ENCODE peak calls at places on chromosomes 5 and 9, in seven cellular contexts. One of them, this sample, is unnamed.
A peak's percentile ranks its signal among the peaks of the same experiment; 100 is the strongest.

GRCh38 chr9:132982508-132982907 is 4.0 kb downstream of the GFI1B start:
- DNase-seq in hypothalamus: no peak
- DNase-seq in EL: no peak
- DNase-seq in NCI-H2029: no peak
- DNase-seq in activated effector memory CD4-positive, alpha-beta T cell treated with Interleukin-2 at 50 U/mL for 16 hours: no peak
- DNase-seq in HS-27A: no peak
- DNase-seq in A172: no peak
- DNase-seq in this sample: no peak

GRCh38 chr9:34717996-34718614 is 8.2 kb upstream of the CCL21 start:
- DNase-seq in hypothalamus: no peak
- DNase-seq in EL: peak; percentile 14
- DNase-seq in NCI-H2029: no peak
- DNase-seq in activated effector memory CD4-positive, alpha-beta T cell treated with Interleukin-2 at 50 U/mL for 16 hours: no peak
- DNase-seq in HS-27A: no peak
- DNase-seq in A172: no peak
- DNase-seq in this sample: no peak

GRCh38 chr5:53430618-53431252 is 49.7 kb upstream of the FST start:
- DNase-seq in hypothalamus: no peak
- DNase-seq in EL: peak; percentile 80
- DNase-seq in NCI-H2029: no peak
- DNase-seq in activated effector memory CD4-positive, alpha-beta T cell treated with Interleukin-2 at 50 U/mL for 16 hours: no peak
- DNase-seq in HS-27A: no peak
- DNase-seq in A172: peak; percentile 77
- DNase-seq in this sample: peak; percentile 76

GRCh38 chr9:24590432-24590831 is 44.7 kb upstream of the IZUMO3 start:
- DNase-seq in hypothalamus: no peak
- DNase-seq in EL: no peak
- DNase-seq in NCI-H2029: no peak
- DNase-seq in activated effector memory CD4-positive, alpha-beta T cell treated with Interleukin-2 at 50 U/mL for 16 hours: no peak
- DNase-seq in HS-27A: no peak
- DNase-seq in A172: no peak
- DNase-seq in this sample: peak; percentile 87

GRCh38 chr5:147450596-147450995 is 59.3 kb downstream of the DPYSL3 start:
- DNase-seq in hypothalamus: no peak
- DNase-seq in EL: no peak
- DNase-seq in NCI-H2029: no peak
- DNase-seq in activated effector memory CD4-positive, alpha-beta T cell treated with Interleukin-2 at 50 U/mL for 16 hours: no peak
- DNase-seq in HS-27A: no peak
- DNase-seq in A172: no peak
- DNase-seq in this sample: no peak

GRCh38 chr9:35618854-35619799 is 914 bp upstream of the CD72 start:
- DNase-seq in hypothalamus: no peak
- DNase-seq in EL: no peak
- DNase-seq in NCI-H2029: no peak
- DNase-seq in activated effector memory CD4-positive, alpha-beta T cell treated with Interleukin-2 at 50 U/mL for 16 hours: peak; percentile 18
- DNase-seq in HS-27A: no peak
- DNase-seq in A172: no peak
- DNase-seq in this sample: no peak

GRCh38 chr9:128169492-128169891 is 9.4 kb downstream of the BBLN start:
- DNase-seq in hypothalamus: no peak
- DNase-seq in EL: no peak
- DNase-seq in NCI-H2029: no peak
- DNase-seq in activated effector memory CD4-positive, alpha-beta T cell treated with Interleukin-2 at 50 U/mL for 16 hours: no peak
- DNase-seq in HS-27A: no peak
- DNase-seq in A172: no peak
- DNase-seq in this sample: no peak

GRCh38 chr5:15695171-15695676 is 195.2 kb downstream of the FBXL7 start:
- DNase-seq in hypothalamus: no peak
- DNase-seq in EL: peak; percentile 73
- DNase-seq in NCI-H2029: no peak
- DNase-seq in activated effector memory CD4-positive, alpha-beta T cell treated with Interleukin-2 at 50 U/mL for 16 hours: no peak
- DNase-seq in HS-27A: no peak
- DNase-seq in A172: peak; percentile 46
- DNase-seq in this sample: peak; percentile 28

GRCh38 chr5:78594014-78594413 is 54.6 kb downstream of the LHFPL2 start:
- DNase-seq in hypothalamus: no peak
- DNase-seq in EL: no peak
- DNase-seq in NCI-H2029: no peak
- DNase-seq in activated effector memory CD4-positive, alpha-beta T cell treated with Interleukin-2 at 50 U/mL for 16 hours: no peak
- DNase-seq in HS-27A: no peak
- DNase-seq in A172: no peak
- DNase-seq in this sample: no peak

GRCh38 chr5:108919591-108920326 is 172.1 kb downstream of the FER start:
- DNase-seq in hypothalamus: no peak
- DNase-seq in EL: no peak
- DNase-seq in NCI-H2029: no peak
- DNase-seq in activated effector memory CD4-positive, alpha-beta T cell treated with Interleukin-2 at 50 U/mL for 16 hours: no peak
- DNase-seq in HS-27A: no peak
- DNase-seq in A172: no peak
- DNase-seq in this sample: no peak

GRCh38 chr5:34854459-34855174 is 15.7 kb downstream of the TTC23L start:
- DNase-seq in hypothalamus: no peak
- DNase-seq in EL: no peak
- DNase-seq in NCI-H2029: peak; percentile 89
- DNase-seq in activated effector memory CD4-positive, alpha-beta T cell treated with Interleukin-2 at 50 U/mL for 16 hours: no peak
- DNase-seq in HS-27A: no peak
- DNase-seq in A172: no peak
- DNase-seq in this sample: no peak

GRCh38 chr5:171927345-171927941 is 79.0 kb downstream of the FBXW11 start:
- DNase-seq in hypothalamus: no peak
- DNase-seq in EL: no peak
- DNase-seq in NCI-H2029: no peak
- DNase-seq in activated effector memory CD4-positive, alpha-beta T cell treated with Interleukin-2 at 50 U/mL for 16 hours: no peak
- DNase-seq in HS-27A: no peak
- DNase-seq in A172: no peak
- DNase-seq in this sample: no peak

GRCh38 chr9:80158150-80158549 is 586.4 kb downstream of the TLE4 start:
- DNase-seq in hypothalamus: no peak
- DNase-seq in EL: no peak
- DNase-seq in NCI-H2029: no peak
- DNase-seq in activated effector memory CD4-positive, alpha-beta T cell treated with Interleukin-2 at 50 U/mL for 16 hours: no peak
- DNase-seq in HS-27A: no peak
- DNase-seq in A172: no peak
- DNase-seq in this sample: peak; percentile 12

GRCh38 chr9:69380811-69381210 is 55.8 kb downstream of the ENTREP1 start:
- DNase-seq in hypothalamus: no peak
- DNase-seq in EL: peak; percentile 48
- DNase-seq in NCI-H2029: no peak
- DNase-seq in activated effector memory CD4-positive, alpha-beta T cell treated with Interleukin-2 at 50 U/mL for 16 hours: no peak
- DNase-seq in HS-27A: no peak
- DNase-seq in A172: peak; percentile 46
- DNase-seq in this sample: peak; percentile 53

GRCh38 chr5:43066231-43066798 is 26.2 kb upstream of the ANXA2R start:
- DNase-seq in hypothalamus: peak; percentile 75
- DNase-seq in EL: peak; percentile 68
- DNase-seq in NCI-H2029: peak; percentile 47
- DNase-seq in activated effector memory CD4-positive, alpha-beta T cell treated with Interleukin-2 at 50 U/mL for 16 hours: peak; percentile 63
- DNase-seq in HS-27A: peak; percentile 64
- DNase-seq in A172: no peak
- DNase-seq in this sample: peak; percentile 71

GRCh38 chr5:10586008-10586407 is 22.1 kb downstream of the ANKRD33B start:
- DNase-seq in hypothalamus: no peak
- DNase-seq in EL: no peak
- DNase-seq in NCI-H2029: no peak
- DNase-seq in activated effector memory CD4-positive, alpha-beta T cell treated with Interleukin-2 at 50 U/mL for 16 hours: no peak
- DNase-seq in HS-27A: no peak
- DNase-seq in A172: no peak
- DNase-seq in this sample: no peak

GRCh38 chr9:35954942-35955546 is 2.9 kb downstream of the OR2S2 start:
- DNase-seq in hypothalamus: no peak
- DNase-seq in EL: peak; percentile 76
- DNase-seq in NCI-H2029: peak; percentile 56
- DNase-seq in activated effector memory CD4-positive, alpha-beta T cell treated with Interleukin-2 at 50 U/mL for 16 hours: peak; percentile 19
- DNase-seq in HS-27A: no peak
- DNase-seq in A172: peak; percentile 68
- DNase-seq in this sample: peak; percentile 81

GRCh38 chr9:77475641-77476473 is 172.3 kb downstream of the GNA14 start:
- DNase-seq in hypothalamus: no peak
- DNase-seq in EL: peak; percentile 71
- DNase-seq in NCI-H2029: peak; percentile 70
- DNase-seq in activated effector memory CD4-positive, alpha-beta T cell treated with Interleukin-2 at 50 U/mL for 16 hours: peak; percentile 8
- DNase-seq in HS-27A: no peak
- DNase-seq in A172: peak; percentile 57
- DNase-seq in this sample: no peak

GRCh38 chr5:177473461-177473991 is at the start of gene DBN1:
- DNase-seq in hypothalamus: no peak
- DNase-seq in EL: peak; percentile 64
- DNase-seq in NCI-H2029: peak; percentile 65
- DNase-seq in activated effector memory CD4-positive, alpha-beta T cell treated with Interleukin-2 at 50 U/mL for 16 hours: no peak
- DNase-seq in HS-27A: no peak
- DNase-seq in A172: peak; percentile 51
- DNase-seq in this sample: no peak

GRCh38 chr9:34171753-34172535 is 6.9 kb upstream of the UBAP1 start:
- DNase-seq in hypothalamus: no peak
- DNase-seq in EL: no peak
- DNase-seq in NCI-H2029: no peak
- DNase-seq in activated effector memory CD4-positive, alpha-beta T cell treated with Interleukin-2 at 50 U/mL for 16 hours: peak; percentile 31
- DNase-seq in HS-27A: no peak
- DNase-seq in A172: no peak
- DNase-seq in this sample: no peak

GRCh38 chr5:10655041-10655685 is 91.3 kb downstream of the ANKRD33B start:
- DNase-seq in hypothalamus: no peak
- DNase-seq in EL: no peak
- DNase-seq in NCI-H2029: no peak
- DNase-seq in activated effector memory CD4-positive, alpha-beta T cell treated with Interleukin-2 at 50 U/mL for 16 hours: no peak
- DNase-seq in HS-27A: no peak
- DNase-seq in A172: no peak
- DNase-seq in this sample: peak; percentile 70

GRCh38 chr5:29811914-29812679 is 1381.4 kb upstream of the CDH6 start:
- DNase-seq in hypothalamus: no peak
- DNase-seq in EL: no peak
- DNase-seq in NCI-H2029: no peak
- DNase-seq in activated effector memory CD4-positive, alpha-beta T cell treated with Interleukin-2 at 50 U/mL for 16 hours: no peak
- DNase-seq in HS-27A: no peak
- DNase-seq in A172: peak; percentile 40
- DNase-seq in this sample: no peak

GRCh38 chr5:137492321-137492720 is 6.8 kb downstream of the SPOCK1 start:
- DNase-seq in hypothalamus: no peak
- DNase-seq in EL: peak; percentile 69
- DNase-seq in NCI-H2029: no peak
- DNase-seq in activated effector memory CD4-positive, alpha-beta T cell treated with Interleukin-2 at 50 U/mL for 16 hours: no peak
- DNase-seq in HS-27A: no peak
- DNase-seq in A172: no peak
- DNase-seq in this sample: no peak

GRCh38 chr9:130305381-130305780 is 39.8 kb downstream of the HMCN2 start:
- DNase-seq in hypothalamus: no peak
- DNase-seq in EL: no peak
- DNase-seq in NCI-H2029: peak; percentile 9
- DNase-seq in activated effector memory CD4-positive, alpha-beta T cell treated with Interleukin-2 at 50 U/mL for 16 hours: no peak
- DNase-seq in HS-27A: no peak
- DNase-seq in A172: no peak
- DNase-seq in this sample: no peak

GRCh38 chr5:90548069-90548593 is 10.5 kb upstream of the ADGRV1 start:
- DNase-seq in hypothalamus: no peak
- DNase-seq in EL: no peak
- DNase-seq in NCI-H2029: peak; percentile 96
- DNase-seq in activated effector memory CD4-positive, alpha-beta T cell treated with Interleukin-2 at 50 U/mL for 16 hours: no peak
- DNase-seq in HS-27A: no peak
- DNase-seq in A172: no peak
- DNase-seq in this sample: no peak

GRCh38 chr9:33170464-33171156 is 3.5 kb upstream of the B4GALT1 start:
- DNase-seq in hypothalamus: no peak
- DNase-seq in EL: peak; percentile 46
- DNase-seq in NCI-H2029: peak; percentile 66
- DNase-seq in activated effector memory CD4-positive, alpha-beta T cell treated with Interleukin-2 at 50 U/mL for 16 hours: no peak
- DNase-seq in HS-27A: no peak
- DNase-seq in A172: peak; percentile 62
- DNase-seq in this sample: peak; percentile 53

GRCh38 chr5:160174780-160175437 is 54.4 kb upstream of the FABP6 start:
- DNase-seq in hypothalamus: no peak
- DNase-seq in EL: no peak
- DNase-seq in NCI-H2029: no peak
- DNase-seq in activated effector memory CD4-positive, alpha-beta T cell treated with Interleukin-2 at 50 U/mL for 16 hours: no peak
- DNase-seq in HS-27A: no peak
- DNase-seq in A172: no peak
- DNase-seq in this sample: no peak

GRCh38 chr9:70829591-70830265 is 291.7 kb downstream of the TRPM3 start:
- DNase-seq in hypothalamus: no peak
- DNase-seq in EL: no peak
- DNase-seq in NCI-H2029: no peak
- DNase-seq in activated effector memory CD4-positive, alpha-beta T cell treated with Interleukin-2 at 50 U/mL for 16 hours: no peak
- DNase-seq in HS-27A: no peak
- DNase-seq in A172: no peak
- DNase-seq in this sample: no peak